ENCODE peak calls at places on chromosomes 6 and 20, in seven cellular contexts. L, D, H, O, W, M and V are unnamed samples.

GRCh38 chr20:32623667-32624157 is 38.6 kb upstream of the NOL4L start:
- DNase-seq in L (peak; percentile 25), D (no peak), H (no peak), O (no peak), W (peak; percentile 68), M (no peak), V (peak; percentile 32)

GRCh38 chr20:50804453-50805348 is 9.8 kb downstream of the BCAS4 start:
- DNase-seq in L (no peak), D (peak; percentile 61), H (no peak), O (no peak), W (no peak), M (no peak), V (no peak)

GRCh38 chr6:37547564-37548061 is 47.9 kb upstream of the CCDC167 start:
- DNase-seq in L (no peak), D (peak; percentile 59), H (no peak), O (no peak), W (no peak), M (no peak), V (no peak)

GRCh38 chr6:25056130-25056529 is 120.4 kb upstream of the RIPOR2 start:
- DNase-seq in L (no peak), D (peak; percentile 76), H (no peak), O (peak; percentile 47), W (no peak), M (no peak), V (no peak)

GRCh38 chr6:16064687-16065086 is 64.2 kb upstream of the MYLIP start:
- DNase-seq in L (no peak), D (no peak), H (no peak), O (no peak), W (peak; percentile 87), M (peak; percentile 44), V (peak; percentile 87)

GRCh38 chr6:153059757-153060156 is 57.2 kb upstream of the MTRF1L start:
- DNase-seq in L (no peak), D (no peak), H (no peak), O (no peak), W (no peak), M (no peak), V (no peak)

GRCh38 chr6:109240370-109241084 is 141.7 kb downstream of the CD164 start:
- DNase-seq in L (no peak), D (no peak), H (no peak), O (no peak), W (no peak), M (no peak), V (no peak)

GRCh38 chr20:8406394-8406793 is 274.3 kb downstream of the PLCB1 start:
- DNase-seq in L (no peak), D (no peak), H (no peak), O (no peak), W (no peak), M (no peak), V (no peak)

GRCh38 chr6:13229205-13230085 is 98.9 kb downstream of the TBC1D7 start:
- DNase-seq in L (no peak), D (peak; percentile 55), H (no peak), O (no peak), W (peak; percentile 36), M (peak; percentile 22), V (peak; percentile 16)

GRCh38 chr6:122043421-122043820 is 356.0 kb upstream of the HSF2 start:
- DNase-seq in L (no peak), D (no peak), H (no peak), O (no peak), W (no peak), M (no peak), V (no peak)

GRCh38 chr6:64280569-64280968 is 645.0 kb downstream of the PHF3 start:
- DNase-seq in L (peak; percentile 50), D (no peak), H (peak; percentile 6), O (no peak), W (no peak), M (peak; percentile 57), V (no peak)